ENCODE peak calls at places on chromosomes 7 and 10, in eight cellular contexts. S is psoas muscle, B is tibial artery, N is RWPE1, T is ovary, Z is fibroblast of villous mesenchyme, G is AG09319, C is dorsolateral prefrontal cortex. L is an unnamed sample.

GRCh38 chr7:66847879-66848810 is 72.9 kb upstream of the TMEM248 start:
- DNase-seq in G (peak), B (no peak), N (peak), C (no peak), T (no peak), S (no peak), Z (peak), L (no peak)

GRCh38 chr10:25125151-25125550 is 49.6 kb upstream of the GPR158 start:
- DNase-seq in T (no peak), N (no peak), B (no peak), G (no peak), S (no peak), Z (no peak), C (no peak), L (peak)

GRCh38 chr10:34148258-34148657 is 666.8 kb downstream of the PARD3 start:
- DNase-seq in G (no peak), B (no peak), T (no peak), S (no peak), Z (no peak), C (no peak), N (no peak), L (no peak)

GRCh38 chr7:7799138-7799537 is 80.7 kb upstream of the RPA3 start:
- DNase-seq in S (no peak), B (no peak), G (no peak), T (no peak), C (no peak), N (peak), Z (peak), L (no peak)

GRCh38 chr10:131747791-131748190 is 153.0 kb upstream of the PPP2R2D start:
- DNase-seq in N (no peak), C (no peak), T (no peak), G (no peak), B (peak), S (no peak), Z (no peak), L (no peak)

GRCh38 chr10:43354879-43355380 is 16.5 kb upstream of the FXYD4 start:
- DNase-seq in N (no peak), B (no peak), C (no peak), G (no peak), Z (no peak), T (no peak), S (no peak), L (no peak)

GRCh38 chr7:131244259-131244852 is 83.3 kb upstream of the MKLN1 start:
- DNase-seq in C (no peak), T (peak), B (peak), S (peak), G (peak), N (peak), Z (peak), L (no peak)

GRCh38 chr7:41403291-41403690 is 299.6 kb downstream of the INHBA start:
- DNase-seq in N (peak), B (no peak), T (no peak), S (no peak), C (no peak), G (no peak), Z (no peak), L (no peak)

GRCh38 chr10:119538632-119539358 is 3.7 kb downstream of the RGS10 start:
- DNase-seq in C (no peak), S (no peak), G (no peak), Z (no peak), N (no peak), B (no peak), T (no peak), L (no peak)

GRCh38 chr10:51700228-51700835 is 937 bp upstream of the CSTF2T start:
- DNase-seq in C (no peak), G (no peak), B (peak), N (peak), S (no peak), T (peak), Z (no peak), L (no peak)

GRCh38 chr10:46020871-46021553 is 9.4 kb downstream of the NCOA4 start:
- DNase-seq in Z (peak), C (no peak), N (no peak), S (no peak), G (no peak), T (no peak), B (no peak), L (no peak)

GRCh38 chr10:50625663-50626062 is 1.9 kb upstream of the SGMS1 start:
- DNase-seq in S (no peak), C (no peak), B (no peak), Z (no peak), N (no peak), T (no peak), G (no peak), L (no peak)

GRCh38 chr7:144384555-144385245 is 18.8 kb downstream of the NOBOX start:
- DNase-seq in G (no peak), C (no peak), S (no peak), Z (peak), T (no peak), N (peak), B (peak), L (no peak)

GRCh38 chr10:119393845-119394244 is 148.7 kb downstream of the RGS10 start:
- DNase-seq in S (no peak), B (no peak), G (no peak), T (no peak), N (no peak), Z (no peak), C (no peak), L (no peak)

GRCh38 chr10:46520381-46520780 is 36.1 kb downstream of the GPRIN2 start:
- DNase-seq in S (no peak), Z (no peak), N (no peak), B (no peak), G (no peak), T (peak), C (peak), L (no peak)

GRCh38 chr10:79246606-79247275 is 100.5 kb upstream of the PPIF start:
- DNase-seq in B (peak), S (peak), C (no peak), T (peak), G (no peak), Z (peak), N (no peak), L (no peak)

GRCh38 chr10:91907914-91908357 is 1.4 kb downstream of the FGFBP3 start:
- DNase-seq in Z (peak), B (no peak), S (no peak), T (no peak), C (no peak), G (no peak), N (no peak), L (no peak)

GRCh38 chr7:126157391-126157790 is 1095.3 kb downstream of the GRM8 start:
- DNase-seq in S (no peak), N (no peak), Z (no peak), T (no peak), G (no peak), C (no peak), B (no peak), L (no peak)

GRCh38 chr7:20197837-20198236 is 19.3 kb downstream of the MACC1 start:
- DNase-seq in S (no peak), C (no peak), B (no peak), Z (no peak), G (no peak), T (no peak), N (no peak), L (no peak)

GRCh38 chr10:83954193-83954794 is 185.0 kb upstream of the GHITM start:
- DNase-seq in Z (no peak), S (no peak), B (no peak), T (no peak), N (no peak), G (no peak), C (no peak), L (no peak)

GRCh38 chr7:42017356-42017986 is 219.5 kb downstream of the GLI3 start:
- DNase-seq in N (no peak), B (no peak), T (peak), S (no peak), Z (no peak), C (no peak), G (no peak), L (no peak)

GRCh38 chr10:77635402-77636227 is 2.0 kb downstream of the KCNMA1 start:
- DNase-seq in N (no peak), G (no peak), Z (no peak), S (no peak), C (no peak), T (no peak), B (no peak), L (no peak)

GRCh38 chr7:127152423-127152822 is 100.3 kb downstream of the GRM8 start:
- DNase-seq in N (no peak), B (no peak), T (no peak), Z (no peak), C (no peak), S (no peak), G (no peak), L (no peak)

GRCh38 chr10:23073527-23073926 is 21.9 kb upstream of the MSRB2 start:
- DNase-seq in Z (no peak), G (no peak), T (no peak), B (no peak), N (no peak), C (no peak), S (no peak), L (no peak)

GRCh38 chr7:26170663-26171062 is 18.7 kb downstream of the NFE2L3 start:
- DNase-seq in Z (peak), T (no peak), B (no peak), N (no peak), G (no peak), S (no peak), C (no peak), L (no peak)

GRCh38 chr7:125424721-125425120 is 495.1 kb upstream of the POT1 start:
- DNase-seq in N (peak), T (no peak), Z (no peak), G (no peak), C (no peak), S (no peak), B (no peak), L (no peak)

GRCh38 chr7:55177068-55177530 is 158.3 kb downstream of the EGFR start:
- DNase-seq in T (no peak), Z (peak), N (no peak), B (no peak), C (no peak), S (no peak), G (no peak), L (no peak)

GRCh38 chr7:84122582-84123360 is 71.8 kb downstream of the SEMA3A start:
- DNase-seq in C (no peak), B (no peak), G (no peak), T (no peak), S (no peak), Z (no peak), N (no peak), L (no peak)

GRCh38 chr10:102832987-102833386 is 4.2 kb downstream of the CYP17A1 start:
- DNase-seq in Z (no peak), B (no peak), G (no peak), T (peak), S (no peak), N (no peak), C (no peak), L (no peak)

GRCh38 chr10:36629476-36629875 is 495.9 kb upstream of the ANKRD30A start:
- DNase-seq in S (no peak), N (no peak), G (no peak), C (no peak), B (no peak), T (no peak), Z (peak), L (no peak)

GRCh38 chr7:116782177-116782711 is 80.1 kb upstream of the CAPZA2 start:
- DNase-seq in C (no peak), S (no peak), G (no peak), B (no peak), Z (peak), N (no peak), T (no peak), L (no peak)

GRCh38 chr10:60896033-60896432 is 48.0 kb downstream of the RHOBTB1 start:
- DNase-seq in Z (peak), C (no peak), N (no peak), T (no peak), S (no peak), B (no peak), G (peak), L (no peak)

GRCh38 chr10:104325436-104326430 is 12.5 kb downstream of the ITPRIP start:
- DNase-seq in G (no peak), T (no peak), Z (no peak), B (peak), C (no peak), N (no peak), S (peak), L (no peak)

GRCh38 chr10:99341860-99342517 is 12.8 kb downstream of the CNNM1 start:
- DNase-seq in C (no peak), T (no peak), N (no peak), Z (no peak), B (no peak), S (no peak), G (no peak), L (no peak)

GRCh38 chr10:14118953-14119352 is 211.8 kb downstream of the FRMD4A start:
- DNase-seq in S (no peak), C (no peak), T (no peak), N (no peak), B (no peak), Z (no peak), G (no peak), L (no peak)

GRCh38 chr10:14116837-14117236 is 213.9 kb downstream of the FRMD4A start:
- DNase-seq in B (no peak), Z (no peak), T (no peak), S (no peak), N (no peak), C (no peak), G (no peak), L (no peak)

GRCh38 chr10:14120812-14121211 is 209.9 kb downstream of the FRMD4A start:
- DNase-seq in S (no peak), C (no peak), B (no peak), T (no peak), G (no peak), Z (no peak), N (no peak), L (no peak)

GRCh38 chr10:14114791-14115190 is 215.9 kb downstream of the FRMD4A start:
- DNase-seq in Z (no peak), B (no peak), N (no peak), T (no peak), S (no peak), C (no peak), G (no peak), L (no peak)

DNA sequence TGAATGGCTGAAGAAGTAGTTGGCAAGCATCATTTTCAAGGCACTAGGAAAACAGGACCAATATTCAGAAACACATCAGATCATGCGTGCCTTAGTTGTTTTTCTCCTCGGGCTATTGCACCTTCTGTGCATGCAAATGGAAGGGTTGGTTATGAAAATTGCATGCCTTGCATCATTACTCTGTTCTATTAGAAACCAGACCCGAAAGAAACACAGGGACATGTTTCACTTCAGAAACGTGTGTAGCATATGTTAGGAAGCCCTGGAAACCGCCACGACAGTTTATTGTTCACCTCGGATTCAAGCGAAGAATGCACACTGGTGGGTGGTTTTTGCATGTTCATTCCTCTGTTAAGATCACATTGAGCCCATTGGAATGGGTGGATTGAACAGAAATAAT is 214.7 kb downstream of the FRMD4A start:
- DNase-seq in C (no peak), Z (no peak), N (no peak), T (no peak), B (no peak), S (no peak), G (no peak), L (no peak)
- TF ChIP-seq CTCF in C (no peak), Z (no peak), N (no peak), T (no peak), B (no peak), S (no peak), G (no peak), L (no peak)

GRCh38 chr10:71705582-71705981 is 14.0 kb downstream of the C10orf105 start:
- DNase-seq in G (no peak), N (no peak), B (no peak), Z (no peak), C (no peak), S (no peak), T (no peak), L (no peak)
- TF ChIP-seq CTCF in G (no peak), N (no peak), B (no peak), Z (no peak), C (no peak), S (no peak), T (no peak), L (no peak)

GRCh38 chr7:4352069-4352468 is 330.0 kb upstream of the FOXK1 start:
- DNase-seq in G (no peak), Z (no peak), S (no peak), B (no peak), T (no peak), C (no peak), N (no peak), L (no peak)
- TF ChIP-seq CTCF in G (no peak), Z (no peak), S (no peak), B (no peak), T (no peak), C (no peak), N (no peak), L (no peak)

DNA sequence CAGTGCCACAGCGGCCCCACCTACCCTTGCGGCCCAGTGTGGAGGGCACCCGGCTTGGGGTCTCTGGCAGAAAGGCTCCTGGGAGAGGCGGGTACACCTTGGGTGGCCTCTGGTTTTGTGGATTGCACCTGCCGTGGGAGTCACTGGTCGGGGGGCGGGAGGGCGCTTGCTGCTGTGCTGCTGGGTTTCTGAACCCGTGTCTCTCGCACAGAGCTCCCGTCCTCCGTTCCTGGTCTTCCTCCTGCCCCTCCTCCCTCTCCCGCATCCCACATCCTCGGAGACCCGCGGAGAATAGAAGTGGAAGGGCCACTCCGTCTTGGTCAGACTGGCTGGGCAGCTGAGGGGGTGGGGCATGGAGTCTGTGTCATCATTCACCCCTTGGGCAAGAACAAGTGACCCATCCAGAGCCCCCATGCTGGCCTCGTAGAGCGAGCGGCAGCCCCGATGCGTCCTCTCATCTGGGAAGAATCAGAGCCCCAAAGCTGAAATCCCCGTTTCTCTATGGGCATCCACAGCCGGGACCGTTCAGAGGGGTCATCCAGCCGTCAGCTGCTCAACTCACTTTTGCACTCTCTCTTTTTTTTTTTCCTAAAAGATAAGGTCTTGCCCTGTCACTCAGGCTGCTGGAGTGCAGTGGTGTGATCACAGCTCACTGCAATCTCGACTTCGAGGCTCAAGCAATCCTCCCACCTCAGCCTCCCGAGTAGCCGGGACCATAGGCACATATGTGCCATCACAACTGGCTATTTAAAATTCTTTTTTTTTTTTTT is 4.0 kb downstream of the MAFK start:
- DNase-seq in N (no peak), G (no peak), T (no peak), S (peak), C (no peak), B (peak), Z (no peak), L (no peak)
- TF ChIP-seq CTCF in N (no peak), G (no peak), T (no peak), S (no peak), C (no peak), B (no peak), Z (no peak), L (no peak)

GRCh38 chr7:39624935-39625694 is 1.7 kb downstream of the RALA start:
- DNase-seq in G (peak), C (no peak), T (no peak), Z (peak), S (no peak), B (no peak), N (no peak), L (no peak)
- TF ChIP-seq CTCF in G (no peak), C (no peak), T (no peak), Z (no peak), S (no peak), B (no peak), N (no peak), L (no peak)

GRCh38 chr7:111098926-111099250 is 8.0 kb downstream of the LRRN3 start:
- DNase-seq in G (no peak), N (no peak), B (no peak), S (no peak), T (no peak), C (no peak), Z (no peak), L (no peak)
- TF ChIP-seq CTCF in G (no peak), N (no peak), B (no peak), S (no peak), T (no peak), C (peak), Z (no peak), L (peak)

GRCh38 chr10:111209666-111210065 is 132.8 kb downstream of the ADRA2A start:
- DNase-seq in G (no peak), B (no peak), S (no peak), N (no peak), Z (no peak), C (no peak), T (no peak), L (no peak)

GRCh38 chr10:111208951-111209350 is 132.1 kb downstream of the ADRA2A start:
- DNase-seq in S (no peak), N (no peak), Z (no peak), B (no peak), C (no peak), G (no peak), T (no peak), L (no peak)

GRCh38 chr10:111206521-111206920 is 129.7 kb downstream of the ADRA2A start:
- DNase-seq in N (no peak), B (no peak), Z (no peak), C (no peak), S (no peak), G (no peak), T (no peak), L (no peak)

GRCh38 chr10:111204880-111205279 is 128.1 kb downstream of the ADRA2A start:
- DNase-seq in C (no peak), Z (no peak), S (no peak), T (no peak), N (no peak), B (no peak), G (no peak), L (no peak)

GRCh38 chr10:111207525-111207924 is 130.7 kb downstream of the ADRA2A start:
- DNase-seq in Z (no peak), C (no peak), T (peak), B (no peak), G (no peak), N (no peak), S (no peak), L (no peak)
- TF ChIP-seq CTCF in Z (no peak), C (no peak), T (peak), B (no peak), G (no peak), N (no peak), S (peak), L (no peak)